ENCODE peak calls at places on chromosomes 4 and X, in five cellular contexts. Z is CD4-positive, CD25-positive, alpha-beta regulatory T cell; D is fibroblast of lung; H is tibial nerve; L is effector memory CD4-positive, alpha-beta T cell. P is an unnamed sample. For H3K36me3, the result is how much of the 10 kb centered on the place peaks cover.

GRCh38 chr4:52641853-52642563 is 17.1 kb downstream of the USP46 start:
- DNase-seq in Z (no peak), D (peak), H (no peak), L (no peak), P (no peak)

GRCh38 chr4:98557497-98557896 is 100.9 kb downstream of the TSPAN5 start:
- DNase-seq in Z (peak), D (peak), H (no peak), L (no peak), P (no peak)

GRCh38 chr4:72255269-72255668 is 223.5 kb downstream of the NPFFR2 start:
- DNase-seq in Z (no peak), D (no peak), H (no peak), L (no peak), P (no peak)

GRCh38 chrX:119606508-119607389 is 525 bp upstream of the NKRF start:
- DNase-seq in Z (no peak), D (peak), H (no peak), L (no peak), P (no peak)

GRCh38 chr4:48654015-48654664 is 125.9 kb downstream of the FRYL start:
- DNase-seq in Z (no peak), D (peak), H (no peak), L (no peak), P (no peak)

GRCh38 chrX:30085571-30085970 is 129.8 kb upstream of the MAGEB2 start:
- DNase-seq in Z (no peak), D (no peak), H (no peak), L (no peak), P (no peak)

GRCh38 chr4:114479595-114479994 is 119.0 kb upstream of the UGT8 start:
- DNase-seq in Z (no peak), D (no peak), H (no peak), L (no peak), P (no peak)

GRCh38 chr4:8297141-8297601 is 27.6 kb downstream of the HTRA3 start:
- DNase-seq in Z (no peak), D (no peak), H (no peak), L (no peak), P (no peak)

GRCh38 chrX:40468033-40468979 is 112.5 kb upstream of the ATP6AP2 start:
- DNase-seq in Z (no peak), D (peak), H (peak), L (no peak), P (no peak)

GRCh38 chr4:3780347-3781171 is 14.4 kb downstream of the ADRA2C start:
- DNase-seq in Z (no peak), D (no peak), H (no peak), L (no peak), P (no peak)

GRCh38 chr4:85842540-85842939 is 367.6 kb downstream of the ARHGAP24 start:
- DNase-seq in Z (no peak), D (peak), H (no peak), L (no peak), P (no peak)

GRCh38 chr4:11743236-11743635 is 314.5 kb upstream of the HS3ST1 start:
- DNase-seq in Z (no peak), D (peak), H (no peak), L (no peak), P (no peak)

GRCh38 chr4:8303081-8303480 is 33.5 kb downstream of the HTRA3 start:
- DNase-seq in Z (no peak), D (no peak), H (no peak), L (no peak), P (no peak)

GRCh38 chrX:55624403-55624802 is 1.2 kb downstream of the FOXR2 start:
- DNase-seq in Z (no peak), D (no peak), H (no peak), L (no peak), P (no peak)

GRCh38 chr4:2787230-2788100 is 5.4 kb upstream of the SH3BP2 start:
- DNase-seq in Z (peak), D (no peak), H (peak), L (no peak), P (no peak)

GRCh38 chrX:102672876-102673275 is 21.6 kb downstream of the GPRASP1 start:
- DNase-seq in Z (no peak), D (peak), H (no peak), L (no peak), P (no peak)

GRCh38 chr4:41480985-41481384 is 57.0 kb upstream of the LIMCH1 start:
- DNase-seq in Z (no peak), D (no peak), H (no peak), L (no peak), P (no peak)

GRCh38 chrX:19907794-19908193 is 20.4 kb upstream of the SH3KBP1 start:
- DNase-seq in Z (no peak), D (no peak), H (no peak), L (no peak), P (no peak)

GRCh38 chr4:84582988-84583870 is at the start of gene CDS1:
- DNase-seq in Z (no peak), D (no peak), H (no peak), L (no peak), P (no peak)

GRCh38 chr4:17664755-17665154 is 50.3 kb downstream of the MED28 start:
- DNase-seq in Z (no peak), D (no peak), H (no peak), L (no peak), P (no peak)

GRCh38 chr4:55356991-55357461 is 11.0 kb downstream of the SRD5A3 start:
- DNase-seq in Z (no peak), D (peak), H (no peak), L (no peak), P (no peak)

GRCh38 chrX:129781134-129782014 is 1.6 kb downstream of the SASH3 start:
- DNase-seq in Z (peak), D (no peak), H (no peak), L (peak), P (no peak)

GRCh38 chr4:55397521-55398321 is 2.0 kb downstream of the TMEM165 start:
- DNase-seq in Z (no peak), D (peak), H (no peak), L (no peak), P (no peak)

GRCh38 chr4:165217325-165217724 is 10.0 kb downstream of the KLHL2 start:
- DNase-seq in Z (no peak), D (no peak), H (no peak), L (no peak), P (no peak)

GRCh38 chrX:54045563-54046228 is 1.4 kb upstream of the PHF8 start:
- DNase-seq in Z (no peak), D (no peak), H (no peak), L (no peak), P (no peak)

GRCh38 chrX:103562801-103563200 is 22.5 kb upstream of the TCEAL4 start:
- DNase-seq in Z (no peak), D (no peak), H (no peak), L (no peak), P (no peak)

GRCh38 chrX:28391528-28391927 is 195.7 kb upstream of the IL1RAPL1 start:
- DNase-seq in Z (no peak), D (peak), H (no peak), L (no peak), P (no peak)

GRCh38 chr4:72969957-72970356 is 99.6 kb downstream of the COX18 start:
- DNase-seq in Z (no peak), D (peak), H (no peak), L (no peak), P (no peak)

GRCh38 chrX:132413459-132413858 is 75.4 kb downstream of the MBNL3 start:
- DNase-seq in Z (no peak), D (no peak), H (no peak), L (no peak), P (peak)

GRCh38 chr4:185112104-185112503 is 31.0 kb upstream of the SLC25A4 start:
- DNase-seq in Z (no peak), D (peak), H (no peak), L (no peak), P (no peak)

GRCh38 chr4:384311-385010 is 46.8 kb downstream of the ZNF141 start:
- DNase-seq in Z (no peak), D (no peak), H (no peak), L (no peak), P (no peak)

GRCh38 chr4:155445306-155445705 is 68.5 kb upstream of the MAP9 start:
- DNase-seq in Z (no peak), D (no peak), H (no peak), L (no peak), P (no peak)

GRCh38 chrX:72498782-72499181 is 73.9 kb downstream of the HDAC8 start:
- DNase-seq in Z (no peak), D (peak), H (no peak), L (no peak), P (no peak)

GRCh38 chr4:3361406-3361805 is 68.6 kb downstream of the RGS12 start:
- DNase-seq in Z (no peak), D (no peak), H (no peak), L (no peak), P (no peak)

GRCh38 chrX:135345328-135345645 is 36.0 kb downstream of the ETDC start:
- DNase-seq in Z (no peak), D (peak), H (peak), L (no peak), P (no peak)

GRCh38 chr4:26015133-26015651 is 101.2 kb downstream of the SMIM20 start:
- DNase-seq in Z (no peak), D (peak), H (peak), L (no peak), P (no peak)

GRCh38 chrX:139823806-139824205 is 109.0 kb downstream of the ATP11C start:
- DNase-seq in Z (no peak), D (peak), H (no peak), L (no peak), P (no peak)
- H3K4me3 ChIP-seq in Z (no peak), D (no peak), H (no peak), L (no peak), P (no peak)

DNA sequence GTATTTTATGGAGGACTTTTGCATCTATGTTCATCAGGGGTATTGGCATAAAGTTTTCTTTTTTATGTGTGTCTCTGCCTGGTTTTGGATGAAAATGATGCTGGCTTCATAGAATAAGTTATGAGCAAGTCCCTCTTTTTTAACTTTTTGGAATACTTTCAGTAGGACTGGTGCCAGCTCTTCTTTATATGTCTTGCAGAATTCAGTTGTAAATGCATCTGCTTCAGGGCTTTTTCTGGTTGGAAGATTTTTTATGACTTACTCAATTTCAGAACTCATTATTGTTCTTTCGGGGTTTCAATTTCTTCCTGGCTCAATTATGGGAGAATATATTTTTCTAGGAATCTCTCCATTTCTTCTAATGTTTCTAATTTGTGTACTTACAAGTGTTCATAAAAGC is 9.1 kb upstream of the CSN2 start:
- DNase-seq in Z (no peak), D (no peak), H (no peak), L (no peak), P (no peak)
- H3K27ac ChIP-seq in Z (no peak), D (no peak), H (no peak), L (no peak), P (no peak)

GRCh38 chrX:71420686-71421085 is 54.5 kb downstream of the TAF1 start:
- DNase-seq in Z (no peak), D (no peak), H (no peak), L (no peak), P (no peak)
- H3K36me3 ChIP-seq in Z (under half), D (under half), H (half or more), L (under half), P (under half)

GRCh38 chr4:6180841-6181631 is 19.3 kb downstream of the JAKMIP1 start:
- DNase-seq in Z (peak), D (no peak), H (no peak), L (no peak), P (no peak)
- H3K4me3 ChIP-seq in Z (peak), D (no peak), H (no peak), L (no peak), P (no peak)

GRCh38 chrX:1480082-1480785 is 27.5 kb upstream of the ASMTL start:
- DNase-seq in Z (no peak), D (no peak), H (no peak), L (no peak), P (no peak)

GRCh38 chrX:1476682-1477081 is 24.0 kb upstream of the ASMTL start:
- DNase-seq in Z (no peak), D (no peak), H (no peak), L (no peak), P (no peak)

GRCh38 chrX:1475881-1476280 is 23.2 kb upstream of the ASMTL start:
- DNase-seq in Z (no peak), D (no peak), H (no peak), L (no peak), P (no peak)

GRCh38 chrX:1477229-1477628 is 24.5 kb upstream of the ASMTL start:
- DNase-seq in Z (no peak), D (no peak), H (no peak), L (no peak), P (no peak)

GRCh38 chrX:1477801-1478458 is 25.2 kb upstream of the ASMTL start:
- DNase-seq in Z (no peak), D (no peak), H (no peak), L (no peak), P (no peak)
- H3K27ac ChIP-seq in Z (no peak), D (no peak), H (no peak), L (no peak), P (no peak)

GRCh38 chr4:102614801-102615200 is 113.6 kb downstream of the NFKB1 start:
- DNase-seq in Z (peak), D (no peak), H (no peak), L (no peak), P (no peak)

GRCh38 chr4:102620697-102621497 is 119.7 kb downstream of the NFKB1 start:
- DNase-seq in Z (peak), D (peak), H (no peak), L (no peak), P (no peak)

GRCh38 chr4:102612824-102613366 is 111.7 kb downstream of the NFKB1 start:
- DNase-seq in Z (peak), D (no peak), H (no peak), L (peak), P (no peak)

GRCh38 chr4:102612195-102612594 is 111.0 kb downstream of the NFKB1 start:
- DNase-seq in Z (no peak), D (no peak), H (no peak), L (no peak), P (no peak)

GRCh38 chr4:102616661-102617060 is 115.5 kb downstream of the NFKB1 start:
- DNase-seq in Z (no peak), D (no peak), H (no peak), L (no peak), P (no peak)
- H3K36me3 ChIP-seq in Z (under half), D (under half), H (half or more), L (under half), P (under half)

GRCh38 chrX:97563531-97564133 is 679.9 kb downstream of the RPA4 start:
- DNase-seq in Z (peak), D (peak), H (no peak), L (no peak), P (no peak)
- H3K4me3 ChIP-seq in Z (peak), D (peak), H (peak), L (peak), P (no peak)

GRCh38 chr4:81164623-81165416 is 50.2 kb downstream of the PRKG2 start:
- DNase-seq in Z (no peak), D (peak), H (no peak), L (no peak), P (no peak)
- H3K27ac ChIP-seq in Z (no peak), D (no peak), H (no peak), L (no peak), P (no peak)